ENCODE peak calls at places on chromosomes 3 and 15, in ten cellular contexts. One of them, this sample, is unnamed.

GRCh38 chr3:100873624-100874023 is 119.6 kb downstream of the ABI3BP start:
- DNase-seq in GM20000: no peak
- DNase-seq in germinal center: no peak
- DNase-seq in NCI-H2029: no peak
- DNase-seq in GM13976: no peak
- DNase-seq in ureter: no peak
- DNase-seq in AG09319: no peak
- DNase-seq in H7: no peak
- DNase-seq in KG1: no peak
- DNase-seq in activated naive CD4-positive, alpha-beta T cell treated with anti-CD3 and anti-CD28 coated beads, Interleukin-2, amount 50 U/mL, for 72 hours: no peak
- DNase-seq in this sample: no peak

GRCh38 chr3:20062996-20063395 is 22.8 kb downstream of the KAT2B start:
- DNase-seq in NCI-H2029: no peak
- DNase-seq in activated naive CD4-positive, alpha-beta T cell treated with anti-CD3 and anti-CD28 coated beads, Interleukin-2, amount 50 U/mL, for 72 hours: no peak
- DNase-seq in AG09319: no peak
- DNase-seq in GM13976: no peak
- DNase-seq in H7: no peak
- DNase-seq in germinal center: no peak
- DNase-seq in KG1: no peak
- DNase-seq in GM20000: no peak
- DNase-seq in ureter: no peak
- DNase-seq in this sample: no peak

GRCh38 chr3:148089171-148089570 is 608.5 kb upstream of the AGTR1 start:
- DNase-seq in activated naive CD4-positive, alpha-beta T cell treated with anti-CD3 and anti-CD28 coated beads, Interleukin-2, amount 50 U/mL, for 72 hours: no peak
- DNase-seq in GM20000: no peak
- DNase-seq in KG1: no peak
- DNase-seq in germinal center: no peak
- DNase-seq in ureter: no peak
- DNase-seq in GM13976: no peak
- DNase-seq in AG09319: no peak
- DNase-seq in H7: no peak
- DNase-seq in NCI-H2029: no peak
- DNase-seq in this sample: no peak

GRCh38 chr3:124513610-124513997 is 216.6 kb upstream of the UMPS start:
- DNase-seq in KG1: no peak
- DNase-seq in AG09319: no peak
- DNase-seq in ureter: no peak
- DNase-seq in H7: peak
- DNase-seq in NCI-H2029: no peak
- DNase-seq in GM13976: no peak
- DNase-seq in activated naive CD4-positive, alpha-beta T cell treated with anti-CD3 and anti-CD28 coated beads, Interleukin-2, amount 50 U/mL, for 72 hours: no peak
- DNase-seq in GM20000: no peak
- DNase-seq in germinal center: no peak
- DNase-seq in this sample: no peak

GRCh38 chr3:127628788-127629456 is at the start of gene PODXL2:
- DNase-seq in germinal center: peak
- DNase-seq in AG09319: peak
- DNase-seq in KG1: no peak
- DNase-seq in GM20000: peak
- DNase-seq in ureter: no peak
- DNase-seq in activated naive CD4-positive, alpha-beta T cell treated with anti-CD3 and anti-CD28 coated beads, Interleukin-2, amount 50 U/mL, for 72 hours: no peak
- DNase-seq in GM13976: peak
- DNase-seq in NCI-H2029: peak
- DNase-seq in H7: peak
- DNase-seq in this sample: peak

GRCh38 chr3:159487304-159487703 is 501.3 kb upstream of the IL12A start:
- DNase-seq in GM13976: no peak
- DNase-seq in AG09319: no peak
- DNase-seq in KG1: no peak
- DNase-seq in GM20000: no peak
- DNase-seq in germinal center: no peak
- DNase-seq in activated naive CD4-positive, alpha-beta T cell treated with anti-CD3 and anti-CD28 coated beads, Interleukin-2, amount 50 U/mL, for 72 hours: no peak
- DNase-seq in ureter: no peak
- DNase-seq in H7: no peak
- DNase-seq in NCI-H2029: no peak
- DNase-seq in this sample: no peak

GRCh38 chr15:99167201-99167600 is 62.3 kb downstream of the SYNM start:
- DNase-seq in GM13976: no peak
- DNase-seq in GM20000: no peak
- DNase-seq in KG1: no peak
- DNase-seq in NCI-H2029: peak
- DNase-seq in activated naive CD4-positive, alpha-beta T cell treated with anti-CD3 and anti-CD28 coated beads, Interleukin-2, amount 50 U/mL, for 72 hours: no peak
- DNase-seq in ureter: no peak
- DNase-seq in germinal center: no peak
- DNase-seq in H7: no peak
- DNase-seq in AG09319: no peak
- DNase-seq in this sample: no peak

GRCh38 chr3:46091971-46092703 is 64.9 kb upstream of the XCR1 start:
- DNase-seq in germinal center: peak
- DNase-seq in GM13976: no peak
- DNase-seq in activated naive CD4-positive, alpha-beta T cell treated with anti-CD3 and anti-CD28 coated beads, Interleukin-2, amount 50 U/mL, for 72 hours: no peak
- DNase-seq in NCI-H2029: no peak
- DNase-seq in GM20000: no peak
- DNase-seq in ureter: no peak
- DNase-seq in H7: no peak
- DNase-seq in KG1: no peak
- DNase-seq in AG09319: no peak
- DNase-seq in this sample: no peak

GRCh38 chr3:156132313-156132712 is 11.9 kb downstream of the KCNAB1 start:
- DNase-seq in ureter: no peak
- DNase-seq in KG1: no peak
- DNase-seq in germinal center: no peak
- DNase-seq in H7: no peak
- DNase-seq in GM13976: no peak
- DNase-seq in NCI-H2029: peak
- DNase-seq in activated naive CD4-positive, alpha-beta T cell treated with anti-CD3 and anti-CD28 coated beads, Interleukin-2, amount 50 U/mL, for 72 hours: no peak
- DNase-seq in GM20000: no peak
- DNase-seq in AG09319: no peak
- DNase-seq in this sample: no peak

GRCh38 chr3:37072892-37073291 is 79.6 kb downstream of the MLH1 start:
- DNase-seq in AG09319: peak
- DNase-seq in ureter: no peak
- DNase-seq in H7: no peak
- DNase-seq in GM20000: no peak
- DNase-seq in NCI-H2029: peak
- DNase-seq in KG1: peak
- DNase-seq in germinal center: no peak
- DNase-seq in GM13976: no peak
- DNase-seq in activated naive CD4-positive, alpha-beta T cell treated with anti-CD3 and anti-CD28 coated beads, Interleukin-2, amount 50 U/mL, for 72 hours: no peak
- DNase-seq in this sample: no peak

GRCh38 chr3:108090066-108090700 is 648 bp downstream of the CD47 start:
- DNase-seq in NCI-H2029: peak
- DNase-seq in germinal center: peak
- DNase-seq in AG09319: no peak
- DNase-seq in GM13976: peak
- DNase-seq in activated naive CD4-positive, alpha-beta T cell treated with anti-CD3 and anti-CD28 coated beads, Interleukin-2, amount 50 U/mL, for 72 hours: no peak
- DNase-seq in KG1: peak
- DNase-seq in GM20000: peak
- DNase-seq in H7: peak
- DNase-seq in ureter: no peak
- DNase-seq in this sample: peak

GRCh38 chr15:98003528-98003927 is 43.0 kb downstream of the ARRDC4 start:
- DNase-seq in H7: no peak
- DNase-seq in KG1: no peak
- DNase-seq in GM20000: no peak
- DNase-seq in activated naive CD4-positive, alpha-beta T cell treated with anti-CD3 and anti-CD28 coated beads, Interleukin-2, amount 50 U/mL, for 72 hours: no peak
- DNase-seq in GM13976: no peak
- DNase-seq in ureter: no peak
- DNase-seq in NCI-H2029: no peak
- DNase-seq in AG09319: no peak
- DNase-seq in germinal center: no peak
- DNase-seq in this sample: no peak

GRCh38 chr3:31733234-31733667 is 200.5 kb downstream of the STT3B start:
- DNase-seq in ureter: no peak
- DNase-seq in GM20000: no peak
- DNase-seq in activated naive CD4-positive, alpha-beta T cell treated with anti-CD3 and anti-CD28 coated beads, Interleukin-2, amount 50 U/mL, for 72 hours: no peak
- DNase-seq in H7: no peak
- DNase-seq in AG09319: no peak
- DNase-seq in NCI-H2029: peak
- DNase-seq in germinal center: no peak
- DNase-seq in GM13976: no peak
- DNase-seq in KG1: no peak
- DNase-seq in this sample: no peak

GRCh38 chr3:42144209-42144608 is 53.1 kb downstream of the TRAK1 start:
- DNase-seq in H7: no peak
- DNase-seq in activated naive CD4-positive, alpha-beta T cell treated with anti-CD3 and anti-CD28 coated beads, Interleukin-2, amount 50 U/mL, for 72 hours: no peak
- DNase-seq in NCI-H2029: no peak
- DNase-seq in GM13976: no peak
- DNase-seq in ureter: no peak
- DNase-seq in KG1: no peak
- DNase-seq in AG09319: no peak
- DNase-seq in GM20000: no peak
- DNase-seq in germinal center: no peak
- DNase-seq in this sample: no peak

GRCh38 chr15:69359724-69360123 is 54.4 kb upstream of the KIF23 start:
- DNase-seq in GM13976: no peak
- DNase-seq in activated naive CD4-positive, alpha-beta T cell treated with anti-CD3 and anti-CD28 coated beads, Interleukin-2, amount 50 U/mL, for 72 hours: no peak
- DNase-seq in germinal center: no peak
- DNase-seq in NCI-H2029: no peak
- DNase-seq in ureter: no peak
- DNase-seq in GM20000: no peak
- DNase-seq in H7: no peak
- DNase-seq in KG1: no peak
- DNase-seq in AG09319: no peak
- DNase-seq in this sample: no peak

GRCh38 chr3:100045696-100046095 is 68.6 kb downstream of the FILIP1L start:
- DNase-seq in AG09319: peak
- DNase-seq in activated naive CD4-positive, alpha-beta T cell treated with anti-CD3 and anti-CD28 coated beads, Interleukin-2, amount 50 U/mL, for 72 hours: no peak
- DNase-seq in NCI-H2029: no peak
- DNase-seq in ureter: no peak
- DNase-seq in GM13976: no peak
- DNase-seq in GM20000: no peak
- DNase-seq in KG1: no peak
- DNase-seq in H7: no peak
- DNase-seq in germinal center: no peak
- DNase-seq in this sample: no peak

GRCh38 chr3:183332487-183332886 is 79.4 kb downstream of the B3GNT5 start:
- DNase-seq in AG09319: no peak
- DNase-seq in GM13976: no peak
- DNase-seq in ureter: no peak
- DNase-seq in activated naive CD4-positive, alpha-beta T cell treated with anti-CD3 and anti-CD28 coated beads, Interleukin-2, amount 50 U/mL, for 72 hours: no peak
- DNase-seq in NCI-H2029: no peak
- DNase-seq in GM20000: no peak
- DNase-seq in H7: no peak
- DNase-seq in germinal center: no peak
- DNase-seq in KG1: no peak
- DNase-seq in this sample: no peak

GRCh38 chr3:43753743-43754142 is 63.0 kb downstream of the ABHD5 start:
- DNase-seq in GM20000: no peak
- DNase-seq in H7: no peak
- DNase-seq in AG09319: no peak
- DNase-seq in ureter: no peak
- DNase-seq in GM13976: no peak
- DNase-seq in activated naive CD4-positive, alpha-beta T cell treated with anti-CD3 and anti-CD28 coated beads, Interleukin-2, amount 50 U/mL, for 72 hours: no peak
- DNase-seq in KG1: no peak
- DNase-seq in NCI-H2029: no peak
- DNase-seq in germinal center: no peak
- DNase-seq in this sample: no peak

GRCh38 chr15:85100186-85100937 is 118.7 kb downstream of the PDE8A start:
- DNase-seq in H7: no peak
- DNase-seq in germinal center: no peak
- DNase-seq in GM13976: no peak
- DNase-seq in activated naive CD4-positive, alpha-beta T cell treated with anti-CD3 and anti-CD28 coated beads, Interleukin-2, amount 50 U/mL, for 72 hours: no peak
- DNase-seq in GM20000: no peak
- DNase-seq in AG09319: no peak
- DNase-seq in NCI-H2029: peak
- DNase-seq in ureter: no peak
- DNase-seq in KG1: no peak
- DNase-seq in this sample: no peak

GRCh38 chr3:80770106-80771079 is 991.1 kb downstream of the GBE1 start:
- DNase-seq in GM20000: no peak
- DNase-seq in GM13976: no peak
- DNase-seq in AG09319: peak
- DNase-seq in KG1: no peak
- DNase-seq in germinal center: no peak
- DNase-seq in H7: no peak
- DNase-seq in NCI-H2029: no peak
- DNase-seq in activated naive CD4-positive, alpha-beta T cell treated with anti-CD3 and anti-CD28 coated beads, Interleukin-2, amount 50 U/mL, for 72 hours: no peak
- DNase-seq in ureter: no peak
- DNase-seq in this sample: no peak

GRCh38 chr3:32948625-32949445 is 2.6 kb upstream of the CCR4 start:
- DNase-seq in activated naive CD4-positive, alpha-beta T cell treated with anti-CD3 and anti-CD28 coated beads, Interleukin-2, amount 50 U/mL, for 72 hours: no peak
- DNase-seq in H7: no peak
- DNase-seq in ureter: no peak
- DNase-seq in AG09319: no peak
- DNase-seq in KG1: no peak
- DNase-seq in GM20000: no peak
- DNase-seq in germinal center: no peak
- DNase-seq in GM13976: no peak
- DNase-seq in NCI-H2029: peak
- DNase-seq in this sample: no peak

GRCh38 chr3:120419797-120420196 is 31.0 kb downstream of the FSTL1 start:
- DNase-seq in NCI-H2029: no peak
- DNase-seq in GM13976: no peak
- DNase-seq in KG1: no peak
- DNase-seq in H7: no peak
- DNase-seq in AG09319: no peak
- DNase-seq in ureter: no peak
- DNase-seq in GM20000: no peak
- DNase-seq in activated naive CD4-positive, alpha-beta T cell treated with anti-CD3 and anti-CD28 coated beads, Interleukin-2, amount 50 U/mL, for 72 hours: no peak
- DNase-seq in germinal center: no peak
- DNase-seq in this sample: no peak

GRCh38 chr3:87733671-87734367 is 325.0 kb downstream of the CGGBP1 start:
- DNase-seq in activated naive CD4-positive, alpha-beta T cell treated with anti-CD3 and anti-CD28 coated beads, Interleukin-2, amount 50 U/mL, for 72 hours: no peak
- DNase-seq in GM13976: no peak
- DNase-seq in KG1: no peak
- DNase-seq in H7: no peak
- DNase-seq in NCI-H2029: no peak
- DNase-seq in germinal center: no peak
- DNase-seq in ureter: peak
- DNase-seq in AG09319: no peak
- DNase-seq in GM20000: no peak
- DNase-seq in this sample: no peak

GRCh38 chr15:40850576-40851112 is 6.8 kb downstream of the SPINT1 start:
- DNase-seq in GM13976: no peak
- DNase-seq in ureter: no peak
- DNase-seq in KG1: no peak
- DNase-seq in AG09319: no peak
- DNase-seq in activated naive CD4-positive, alpha-beta T cell treated with anti-CD3 and anti-CD28 coated beads, Interleukin-2, amount 50 U/mL, for 72 hours: no peak
- DNase-seq in GM20000: no peak
- DNase-seq in NCI-H2029: no peak
- DNase-seq in H7: no peak
- DNase-seq in germinal center: no peak
- DNase-seq in this sample: no peak

GRCh38 chr3:141915016-141915415 is 38.6 kb downstream of the ATP1B3 start:
- DNase-seq in AG09319: no peak
- DNase-seq in KG1: no peak
- DNase-seq in ureter: no peak
- DNase-seq in germinal center: no peak
- DNase-seq in activated naive CD4-positive, alpha-beta T cell treated with anti-CD3 and anti-CD28 coated beads, Interleukin-2, amount 50 U/mL, for 72 hours: no peak
- DNase-seq in GM13976: no peak
- DNase-seq in GM20000: no peak
- DNase-seq in H7: no peak
- DNase-seq in NCI-H2029: no peak
- DNase-seq in this sample: no peak

GRCh38 chr15:25068696-25069095 is 113.9 kb downstream of the SNRPN start:
- DNase-seq in H7: no peak
- DNase-seq in germinal center: no peak
- DNase-seq in AG09319: no peak
- DNase-seq in activated naive CD4-positive, alpha-beta T cell treated with anti-CD3 and anti-CD28 coated beads, Interleukin-2, amount 50 U/mL, for 72 hours: no peak
- DNase-seq in GM13976: no peak
- DNase-seq in GM20000: no peak
- DNase-seq in KG1: no peak
- DNase-seq in ureter: no peak
- DNase-seq in NCI-H2029: no peak
- DNase-seq in this sample: no peak

GRCh38 chr15:53454535-53454842 is 305.0 kb downstream of the WDR72 start:
- DNase-seq in H7: no peak
- DNase-seq in GM20000: no peak
- DNase-seq in germinal center: no peak
- DNase-seq in GM13976: no peak
- DNase-seq in ureter: no peak
- DNase-seq in AG09319: no peak
- DNase-seq in KG1: no peak
- DNase-seq in activated naive CD4-positive, alpha-beta T cell treated with anti-CD3 and anti-CD28 coated beads, Interleukin-2, amount 50 U/mL, for 72 hours: no peak
- DNase-seq in NCI-H2029: no peak
- DNase-seq in this sample: no peak

GRCh38 chr15:50330921-50331320 is 24.1 kb downstream of the GABPB1 start:
- DNase-seq in H7: peak
- DNase-seq in activated naive CD4-positive, alpha-beta T cell treated with anti-CD3 and anti-CD28 coated beads, Interleukin-2, amount 50 U/mL, for 72 hours: no peak
- DNase-seq in AG09319: no peak
- DNase-seq in ureter: no peak
- DNase-seq in GM20000: peak
- DNase-seq in KG1: no peak
- DNase-seq in GM13976: peak
- DNase-seq in germinal center: no peak
- DNase-seq in NCI-H2029: no peak
- DNase-seq in this sample: no peak